ENCODE peak calls at places on chromosomes 11 and 22, in eight cellular contexts. G is MM.1S, Z is fibroblast of mammary gland, B is fibroblast of pulmonary artery, Y is GM12865, H is astrocyte of the spinal cord, W is spleen, T is AG09309. E is an unnamed sample.

GRCh38 chr11:34204396-34205279 is 99.2 kb downstream of the NAT10 start:
- DNase-seq in Y (no peak), B (no peak), T (no peak), W (no peak), H (peak; percentile 49), Z (no peak), G (no peak), E (no peak)

GRCh38 chr22:21755855-21756284 is 20.3 kb upstream of the YPEL1 start:
- DNase-seq in W (no peak), Y (peak; percentile 55), H (peak; percentile 74), G (no peak), Z (peak; percentile 92), T (no peak), B (peak; percentile 64), E (no peak)

GRCh38 chr22:29747832-29748231 is 19.0 kb downstream of the ZMAT5 start:
- DNase-seq in T (no peak), Z (no peak), B (no peak), G (no peak), Y (no peak), H (no peak), W (no peak), E (no peak)

GRCh38 chr22:44191036-44191454 is 10.3 kb downstream of the PARVG start:
- DNase-seq in G (no peak), Z (peak; percentile 9), W (no peak), T (no peak), H (no peak), B (no peak), Y (peak; percentile 57), E (peak; percentile 69)

GRCh38 chr11:130908061-130908460 is 8.2 kb downstream of the SNX19 start:
- DNase-seq in B (no peak), T (no peak), Y (no peak), G (no peak), H (no peak), W (no peak), Z (no peak), E (no peak)

GRCh38 chr22:50306753-50307749 is at the start of gene PLXNB2:
- DNase-seq in G (peak; percentile 79), B (peak; percentile 87), H (peak; percentile 84), Z (peak; percentile 74), Y (peak; percentile 89), W (no peak), T (no peak), E (peak; percentile 87)

GRCh38 chr22:49567894-49568750 is 259.6 kb downstream of the BRD1 start:
- DNase-seq in B (no peak), W (peak; percentile 45), T (no peak), Z (no peak), G (no peak), H (no peak), Y (no peak), E (no peak)

GRCh38 chr11:77179048-77179447 is 51.0 kb downstream of the MYO7A start:
- DNase-seq in Z (no peak), T (no peak), W (no peak), Y (no peak), G (no peak), B (no peak), H (no peak), E (no peak)

GRCh38 chr11:27934830-27935145 is 173.2 kb downstream of the KIF18A start:
- DNase-seq in W (no peak), H (peak; percentile 95), B (peak; percentile 93), T (peak; percentile 90), Z (peak; percentile 93), Y (no peak), G (no peak), E (no peak)

GRCh38 chr22:24175160-24175808 is 6.0 kb upstream of the SUSD2 start:
- DNase-seq in W (peak; percentile 93), H (peak; percentile 67), T (no peak), G (peak; percentile 42), Y (peak; percentile 73), Z (peak; percentile 71), B (peak; percentile 81), E (peak; percentile 37)

GRCh38 chr11:134313379-134313778 is 18.4 kb upstream of the GLB1L2 start:
- DNase-seq in W (no peak), B (no peak), G (no peak), Z (no peak), H (no peak), T (no peak), Y (no peak), E (no peak)

GRCh38 chr11:69772646-69773045 is 2.5 kb downstream of the FGF4 start:
- DNase-seq in G (no peak), Y (no peak), Z (no peak), T (no peak), W (no peak), B (no peak), H (no peak), E (no peak)

GRCh38 chr22:45903355-45904149 is 73.4 kb downstream of the WNT7B start:
- DNase-seq in W (no peak), T (peak; percentile 17), Z (peak; percentile 48), B (peak; percentile 49), Y (no peak), H (peak; percentile 82), G (no peak), E (no peak)

GRCh38 chr11:41201156-41201555 is 258.3 kb downstream of the LRRC4C start:
- DNase-seq in W (no peak), H (peak; percentile 30), Z (peak; percentile 28), Y (peak; percentile 59), G (peak; percentile 30), B (peak; percentile 10), T (no peak), E (no peak)

GRCh38 chr22:48709453-48709852 is 1118.2 kb downstream of the BRD1 start:
- DNase-seq in H (no peak), B (no peak), Y (no peak), Z (no peak), G (no peak), T (no peak), W (peak; percentile 69), E (no peak)

GRCh38 chr22:17109113-17109865 is 11.9 kb downstream of the TMEM121B start:
- DNase-seq in Z (no peak), H (no peak), B (no peak), T (no peak), Y (no peak), W (peak; percentile 72), G (no peak), E (no peak)
- H3K4me3 ChIP-seq in Z (no peak overlapping the region), H (no peak overlapping the region), B (no peak overlapping the region), T (no peak overlapping the region), Y (no peak overlapping the region), W (no peak overlapping the region), G (no peak overlapping the region), E (no peak overlapping the region)

GRCh38 chr11:95944623-95945022 is 20.7 kb upstream of the MTMR2 start:
- DNase-seq in T (no peak), B (no peak), Z (no peak), Y (no peak), W (no peak), H (no peak), G (no peak), E (no peak)
- H3K4me3 ChIP-seq in T (no peak overlapping the region), B (no peak overlapping the region), Z (no peak overlapping the region), Y (no peak overlapping the region), W (no peak overlapping the region), H (no peak overlapping the region), G (no peak overlapping the region), E (no peak overlapping the region)

DNA sequence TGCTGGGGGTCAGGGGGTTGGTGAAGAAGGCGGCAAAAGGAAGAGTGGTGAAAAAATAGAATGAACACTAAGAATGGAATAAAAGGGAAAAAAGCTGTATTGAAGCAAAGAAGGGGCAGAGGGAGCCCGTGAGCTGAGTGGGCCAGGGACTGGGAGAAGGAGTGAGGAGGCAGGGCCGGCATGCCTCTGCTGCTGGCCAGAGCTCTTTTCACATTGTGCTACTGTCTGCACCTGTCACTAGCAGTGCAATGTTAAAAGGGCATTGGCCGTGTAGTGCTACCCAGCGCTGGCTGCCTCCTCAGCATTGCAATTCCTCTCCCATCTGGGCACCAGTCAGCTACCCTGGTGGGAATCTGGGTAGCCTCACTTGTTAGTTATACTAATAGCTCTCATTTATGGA is 8.7 kb downstream of the YPEL4 start:
- DNase-seq in T (no peak), B (peak; percentile 43), W (no peak), H (no peak), Z (peak; percentile 39), Y (no peak), G (peak; percentile 30), E (no peak)
- H3K4me3 ChIP-seq in T (no peak overlapping the region), B (peak overlapping the region; percentile 99), W (no peak overlapping the region), H (no peak overlapping the region), Z (no peak overlapping the region), Y (no peak overlapping the region), G (no peak overlapping the region), E (no peak overlapping the region)

GRCh38 chr11:93166194-93166593 is 31.6 kb downstream of the SLC36A4 start:
- DNase-seq in H (no peak), T (no peak), Z (no peak), G (peak; percentile 48), W (no peak), Y (peak; percentile 3), B (no peak), E (no peak)
- H3K4me3 ChIP-seq in H (no peak overlapping the region), T (no peak overlapping the region), Z (no peak overlapping the region), G (no peak overlapping the region), W (no peak overlapping the region), Y (no peak overlapping the region), B (no peak overlapping the region), E (no peak overlapping the region)

DNA sequence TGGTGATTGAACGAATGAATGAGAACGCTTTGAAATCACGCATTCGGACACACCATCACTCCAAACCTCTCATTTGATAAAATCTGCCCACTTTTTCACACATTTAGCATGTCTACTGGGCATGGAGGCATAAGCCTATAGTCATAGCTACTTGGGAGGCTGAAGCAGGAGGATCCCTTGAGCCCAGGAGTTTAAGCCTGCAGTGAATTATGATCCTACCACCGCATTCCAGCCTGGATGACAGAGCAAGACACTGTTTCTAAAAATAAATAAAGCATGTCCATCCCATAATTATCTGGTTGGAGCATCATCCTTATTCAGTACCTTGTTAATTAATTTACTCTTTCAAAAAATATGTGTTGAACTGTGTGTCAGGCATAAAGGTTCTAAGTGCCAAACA is 3.3 kb upstream of the PICALM start:
- DNase-seq in H (no peak), T (no peak), W (no peak), Y (no peak), B (no peak), Z (no peak), G (no peak), E (no peak)
- H3K4me3 ChIP-seq in H (no peak overlapping the region), T (no peak overlapping the region), W (no peak overlapping the region), Y (no peak overlapping the region), B (no peak overlapping the region), Z (no peak overlapping the region), G (no peak overlapping the region), E (no peak overlapping the region)

E was measured in GM06990.